ENCODE peak calls at places on chromosomes 2 and 18, in five cellular contexts. X, I, R, O and Z are unnamed samples.
A peak's percentile ranks its signal among the peaks of the same experiment; 100 is the strongest.

GRCh38 chr2:46381871-46382270 is 84.7 kb downstream of the EPAS1 start:
- DNase-seq in R (no peak), I (no peak), O (no peak), X (no peak), Z (no peak)

GRCh38 chr2:69082430-69082997 is 69.5 kb downstream of the ANTXR1 start:
- DNase-seq in I (peak; percentile 94), R (peak; percentile 78), O (no peak), X (no peak), Z (no peak)

GRCh38 chr2:152247337-152247695 is 71.8 kb upstream of the STAM2 start:
- DNase-seq in O (no peak), I (no peak), R (peak; percentile 28), X (no peak), Z (no peak)

GRCh38 chr2:192278701-192279100 is 84.0 kb upstream of the TMEFF2 start:
- DNase-seq in R (no peak), X (no peak), O (no peak), I (no peak), Z (no peak)

GRCh38 chr18:35582899-35583558 is 1.5 kb downstream of the GALNT1 start:
- DNase-seq in X (peak; percentile 16), I (peak; percentile 72), R (peak; percentile 25), O (no peak), Z (no peak)

GRCh38 chr2:127139766-127140165 is 32.8 kb upstream of the BIN1 start:
- DNase-seq in O (no peak), I (no peak), X (no peak), R (no peak), Z (no peak)

GRCh38 chr2:160401895-160402294 is 91.7 kb downstream of the RBMS1 start:
- DNase-seq in O (no peak), I (no peak), R (no peak), X (no peak), Z (no peak)

GRCh38 chr2:84904151-84904550 is 1.3 kb upstream of the TMSB10 start:
- DNase-seq in I (no peak), O (no peak), R (no peak), X (no peak), Z (no peak)

GRCh38 chr2:59655809-59656208 is 897.6 kb downstream of the BCL11A start:
- DNase-seq in O (no peak), X (no peak), I (no peak), R (no peak), Z (no peak)

GRCh38 chr2:11054783-11055751 is 100.2 kb upstream of the SLC66A3 start:
- DNase-seq in X (no peak), R (no peak), I (no peak), O (no peak), Z (no peak)

GRCh38 chr2:223586261-223586660 is 15.9 kb downstream of the SCG2 start:
- DNase-seq in X (no peak), O (peak; percentile 82), I (peak; percentile 98), R (peak; percentile 93), Z (no peak)

GRCh38 chr2:46717733-46718121 is 197.9 kb downstream of the MCFD2 start:
- DNase-seq in O (no peak), X (no peak), R (peak; percentile 41), I (peak; percentile 70), Z (no peak)

GRCh38 chr2:128665113-128665512 is 346.4 kb upstream of the HS6ST1 start:
- DNase-seq in I (no peak), R (no peak), O (no peak), X (no peak), Z (no peak)

GRCh38 chr2:239731422-239731821 is 293.7 kb downstream of the NDUFA10 start:
- DNase-seq in X (no peak), R (no peak), O (no peak), I (no peak), Z (no peak)

GRCh38 chr2:231791107-231791506 is 4.9 kb downstream of the COPS7B start:
- DNase-seq in O (no peak), R (no peak), X (no peak), I (no peak), Z (no peak)

GRCh38 chr2:217434183-217434620 is 568.6 kb downstream of the TNS1 start:
- DNase-seq in R (peak; percentile 98), O (peak; percentile 79), I (peak; percentile 100), X (peak; percentile 7), Z (peak; percentile 56)

GRCh38 chr2:239366740-239367139 is 34.1 kb downstream of the HDAC4 start:
- DNase-seq in I (no peak), O (no peak), R (no peak), X (no peak), Z (no peak)

GRCh38 chr2:237591379-237591881 is 896 bp upstream of the RAB17 start:
- DNase-seq in X (no peak), I (no peak), O (no peak), R (peak; percentile 14), Z (no peak)

GRCh38 chr2:36655456-36655855 is 41.1 kb upstream of the VIT start:
- DNase-seq in R (peak; percentile 96), O (peak; percentile 98), X (no peak), I (no peak), Z (no peak)

GRCh38 chr2:198053173-198053572 is 248.8 kb downstream of the PLCL1 start:
- DNase-seq in I (no peak), R (no peak), O (no peak), X (no peak), Z (no peak)

GRCh38 chr2:8575011-8575750 is 106.7 kb upstream of the ID2 start:
- DNase-seq in X (peak; percentile 84), I (no peak), R (peak; percentile 29), O (no peak), Z (no peak)

GRCh38 chr18:22165603-22166069 is 3.8 kb upstream of the GATA6 start:
- DNase-seq in O (no peak), R (no peak), I (no peak), X (no peak), Z (no peak)

GRCh38 chr18:31610841-31611240 is 19.2 kb downstream of the TTR start:
- DNase-seq in I (peak; percentile 40), O (no peak), R (peak; percentile 18), X (peak; percentile 17), Z (no peak)

GRCh38 chr2:227033471-227034148 is 130.4 kb downstream of the COL4A4 start:
- DNase-seq in I (peak; percentile 65), X (peak; percentile 37), R (peak; percentile 41), O (no peak), Z (peak; percentile 25)

GRCh38 chr2:122748552-122749011 is 993.1 kb downstream of the TSN start:
- DNase-seq in O (no peak), X (no peak), R (peak; percentile 23), I (peak; percentile 60), Z (no peak)

GRCh38 chr2:156630579-156631337 is 194.6 kb downstream of the GPD2 start:
- DNase-seq in X (no peak), I (no peak), O (no peak), R (no peak), Z (no peak)

GRCh38 chr2:25307949-25308557 is 33.7 kb downstream of the DNMT3A start:
- DNase-seq in R (no peak), I (no peak), X (no peak), O (no peak), Z (no peak)

GRCh38 chr2:140442319-140442718 is 1662.1 kb upstream of the NXPH2 start:
- DNase-seq in R (peak; percentile 2), I (peak; percentile 54), X (no peak), O (no peak), Z (no peak)

GRCh38 chr2:216507220-216508143 is 8.8 kb downstream of the RPL37A start:
- DNase-seq in O (no peak), I (no peak), X (no peak), R (no peak), Z (no peak)

GRCh38 chr2:235232474-235233435 is 261.1 kb upstream of the AGAP1 start:
- DNase-seq in O (no peak), R (no peak), X (no peak), I (no peak), Z (no peak)

GRCh38 chr2:168449419-168449818 is 6.7 kb upstream of the CERS6 start:
- DNase-seq in O (no peak), X (no peak), I (peak; percentile 89), R (no peak), Z (no peak)

GRCh38 chr2:56100791-56101312 is 82.9 kb upstream of the CCDC85A start:
- DNase-seq in X (no peak), R (no peak), O (no peak), I (no peak), Z (no peak)

GRCh38 chr2:8477511-8478132 is 204.2 kb upstream of the ID2 start:
- DNase-seq in X (peak; percentile 94), I (no peak), O (no peak), R (no peak), Z (no peak)

GRCh38 chr2:202071107-202071506 is 1.9 kb upstream of the KIAA2012 start:
- DNase-seq in X (no peak), O (no peak), I (no peak), R (no peak), Z (no peak)
- TF ChIP-seq CTCF in X (no peak), O (no peak), I (no peak), R (no peak), Z (no peak)

GRCh38 chr2:135996304-135996703 is 10.9 kb upstream of the DARS1 start:
- DNase-seq in X (no peak), I (no peak), R (no peak), O (no peak), Z (no peak)

GRCh38 chr2:135993421-135993820 is 8.0 kb upstream of the DARS1 start:
- DNase-seq in I (no peak), R (no peak), O (no peak), X (no peak), Z (no peak)

GRCh38 chr2:135987441-135987840 is 2.0 kb upstream of the DARS1 start:
- DNase-seq in X (no peak), I (no peak), O (no peak), R (no peak), Z (no peak)

GRCh38 chr2:135994281-135994680 is 8.9 kb upstream of the DARS1 start:
- DNase-seq in X (no peak), O (no peak), I (no peak), R (no peak), Z (no peak)

GRCh38 chr2:135991861-135992260 is 6.4 kb upstream of the DARS1 start:
- DNase-seq in X (no peak), R (no peak), I (no peak), O (no peak), Z (no peak)
- TF ChIP-seq CTCF in X (no peak), R (no peak), I (no peak), O (no peak), Z (no peak)

DNA sequence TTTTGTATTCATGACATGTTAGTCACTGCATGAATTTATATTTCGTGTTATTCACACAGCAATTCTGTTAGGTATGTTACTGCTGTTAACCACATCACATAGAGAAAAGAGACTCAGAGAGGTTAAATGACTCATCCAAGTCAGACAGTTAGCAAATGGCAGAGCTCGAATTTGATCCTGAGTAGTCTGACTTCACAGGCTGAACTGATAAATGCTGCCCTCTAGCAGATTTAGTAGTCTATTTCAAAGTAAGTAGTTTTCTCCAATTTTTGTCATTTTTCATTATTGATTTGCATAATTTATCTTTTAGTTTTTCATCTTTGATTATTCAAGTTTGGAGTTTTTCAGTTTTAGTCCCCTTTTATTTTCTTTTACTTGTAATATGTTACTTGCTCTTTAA is 58.3 kb downstream of the WDR7 start:
- DNase-seq in X (peak; percentile 0), R (peak; percentile 92), I (peak; percentile 92), O (peak; percentile 44), Z (no peak)
- TF ChIP-seq CTCF in X (peak; percentile 43), R (peak; percentile 42), I (peak; percentile 40), O (peak; percentile 16), Z (no peak)

DNA sequence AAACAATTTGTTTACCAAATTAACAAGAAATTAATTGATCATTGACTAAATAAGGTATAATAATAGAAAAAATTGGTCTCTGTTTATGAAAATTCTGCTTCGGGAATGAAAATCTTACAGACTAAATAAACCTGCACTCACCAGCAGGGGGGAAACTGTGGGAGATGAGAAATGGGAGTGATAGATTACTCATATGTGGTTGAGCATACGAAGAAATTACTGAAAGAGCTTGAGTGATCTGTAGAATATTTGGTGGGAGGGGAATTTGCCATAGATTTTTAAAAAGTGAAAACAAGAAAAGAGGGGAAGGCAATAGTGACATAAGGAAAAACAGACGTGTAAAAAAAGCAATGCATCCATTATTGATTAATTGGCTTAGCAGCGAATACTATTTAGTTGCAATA is 2.2 kb downstream of the HMSD start:
- DNase-seq in O (no peak), X (no peak), R (peak; percentile 52), I (peak; percentile 80), Z (no peak)
- TF ChIP-seq CTCF in O (peak; percentile 26), X (no peak), R (peak; percentile 37), I (peak; percentile 63), Z (no peak)